ENCODE peak calls at places on chromosomes 16 and 17, in nine cellular contexts. P, T, A, Z, H, I, F, D and B are unnamed samples.

GRCh38 chr17:73232587-73233373 is 28.9 kb downstream of the CPSF4L start:
- DNase-seq in Z (peak), P (no peak), D (peak), T (no peak), I (no peak), F (peak), H (no peak), A (peak), B (no peak)

GRCh38 chr17:8210761-8211458 is 535 bp upstream of the AURKB start:
- DNase-seq in T (no peak), A (no peak), Z (no peak), D (no peak), P (no peak), I (peak), F (no peak), H (no peak), B (no peak)

GRCh38 chr16:1941162-1941923 is 1.7 kb downstream of the MSRB1 start:
- DNase-seq in A (peak), T (no peak), H (no peak), F (peak), P (no peak), Z (no peak), I (no peak), D (no peak), B (no peak)

GRCh38 chr16:67897231-67897630 is 4.2 kb downstream of the PSKH1 start:
- DNase-seq in F (no peak), I (peak), A (peak), D (no peak), Z (no peak), H (no peak), T (no peak), P (no peak), B (no peak)

GRCh38 chr16:31388535-31388934 is 4.6 kb upstream of the ITGAD start:
- DNase-seq in I (no peak), T (no peak), A (no peak), Z (no peak), P (no peak), H (no peak), F (no peak), D (no peak), B (no peak)

GRCh38 chr16:61324044-61324443 is 712.2 kb downstream of the CDH8 start:
- DNase-seq in D (no peak), Z (no peak), T (no peak), F (no peak), A (no peak), H (no peak), P (no peak), I (no peak), B (no peak)

GRCh38 chr17:29568331-29569244 is at the start of gene TP53I13:
- DNase-seq in H (peak), A (peak), D (peak), P (peak), Z (peak), I (peak), T (peak), F (peak), B (peak)

GRCh38 chr16:65071371-65072311 is 50.2 kb downstream of the CDH11 start:
- DNase-seq in F (no peak), I (peak), P (no peak), T (no peak), A (peak), Z (peak), D (peak), H (no peak), B (no peak)

GRCh38 chr16:3045758-3046505 is 429 bp upstream of the MMP25 start:
- DNase-seq in D (no peak), P (no peak), I (no peak), H (no peak), Z (no peak), T (no peak), F (peak), A (no peak), B (peak)

GRCh38 chr17:82384730-82385429 is 13.3 kb downstream of the UTS2R start:
- DNase-seq in H (no peak), D (no peak), F (no peak), T (peak), Z (peak), I (peak), P (no peak), A (no peak), B (no peak)
- TF ChIP-seq CTCF in H (no peak), D (no peak), F (no peak), T (peak), Z (peak), I (no peak), P (peak), A (no peak), B (no peak)

GRCh38 chr17:57674894-57675293 is 70.2 kb downstream of the CCDC182 start:
- DNase-seq in Z (no peak), T (no peak), H (no peak), F (no peak), A (no peak), P (no peak), D (no peak), I (no peak), B (no peak)
- TF ChIP-seq CTCF in Z (no peak), T (no peak), H (no peak), F (no peak), A (no peak), P (no peak), D (no peak), I (no peak), B (no peak)

GRCh38 chr17:75908201-75908600 is 3.5 kb upstream of the MRPL38 start:
- DNase-seq in Z (no peak), D (no peak), I (no peak), P (no peak), A (no peak), H (no peak), T (no peak), F (no peak), B (no peak)

GRCh38 chr17:75909812-75910274 is 5.2 kb upstream of the MRPL38 start:
- DNase-seq in I (peak), Z (no peak), T (no peak), D (peak), H (no peak), P (peak), F (no peak), A (no peak), B (no peak)

GRCh38 chr17:75909051-75909811 is 4.5 kb upstream of the MRPL38 start:
- DNase-seq in D (no peak), A (no peak), F (no peak), I (no peak), T (peak), H (no peak), P (peak), Z (no peak), B (no peak)

GRCh38 chr17:75913537-75914210 is 9.0 kb upstream of the MRPL38 start:
- DNase-seq in P (no peak), H (no peak), I (no peak), Z (no peak), A (no peak), F (no peak), T (no peak), D (no peak), B (no peak)

DNA sequence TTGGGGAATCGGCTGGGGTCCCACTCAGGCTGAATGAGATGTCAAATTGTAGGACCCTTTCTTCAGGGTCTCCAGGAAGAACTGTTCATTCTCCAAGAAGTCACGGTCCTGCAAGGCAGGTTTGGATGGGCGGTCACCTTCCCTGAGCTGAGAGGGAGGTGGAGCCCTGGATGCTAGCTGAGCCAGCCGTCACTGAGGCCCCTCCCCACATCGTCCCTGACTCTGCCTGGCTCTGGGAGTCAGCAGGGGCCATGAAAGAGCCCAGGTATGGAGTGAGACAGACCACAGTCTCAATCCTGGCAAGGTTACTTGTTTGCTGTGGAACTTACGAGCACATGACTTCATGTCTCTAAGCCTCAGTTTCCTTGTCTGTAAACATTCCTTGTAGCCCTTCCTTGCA is 6.0 kb upstream of the MRPL38 start:
- DNase-seq in F (no peak), T (no peak), H (no peak), A (no peak), I (no peak), D (no peak), P (no peak), Z (no peak), B (no peak)
- TF ChIP-seq CTCF in F (no peak), T (no peak), H (no peak), A (no peak), I (no peak), D (no peak), P (no peak), Z (no peak), B (no peak)

GRCh38 chr16:117381-118365 is 20.8 kb downstream of the NPRL3 start:
- DNase-seq in F (peak), H (peak), A (peak), D (peak), T (no peak), I (peak), P (peak), Z (peak), B (peak)
- TF ChIP-seq CTCF in F (peak), H (peak), A (peak), D (peak), T (peak), I (peak), P (peak), Z (peak), B (no peak)

DNA sequence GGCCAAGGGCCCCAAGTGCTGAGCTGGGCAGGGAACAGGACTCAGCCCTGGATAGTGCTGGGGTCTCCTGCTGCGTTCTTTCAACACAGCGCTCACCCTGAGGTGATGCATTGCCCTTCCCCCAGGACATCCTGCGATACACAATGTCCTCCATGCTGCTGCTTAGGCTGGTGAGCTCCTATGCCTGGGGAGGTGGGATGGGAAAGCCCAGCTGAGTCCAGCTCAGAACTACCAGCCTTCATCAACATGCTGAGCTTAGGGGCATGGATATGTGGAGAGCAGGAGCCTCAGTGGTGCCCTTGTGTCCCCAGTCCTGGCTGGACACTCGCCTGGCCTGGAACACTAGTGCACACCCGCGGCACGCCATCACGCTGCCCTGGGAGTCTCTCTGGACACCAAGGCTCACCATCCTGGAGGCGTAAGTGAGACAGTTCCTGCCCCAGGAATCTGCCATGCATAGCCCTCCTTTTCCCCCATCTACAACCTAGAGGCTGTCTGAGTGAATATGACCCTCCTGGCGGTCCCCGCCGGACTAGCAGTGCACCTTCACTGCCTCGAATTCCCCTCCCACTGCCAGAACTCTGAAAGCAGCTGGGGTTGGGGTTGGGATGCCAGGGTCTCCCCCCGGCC is 710 bp downstream of the ZACN start:
- DNase-seq in H (no peak), I (no peak), A (peak), T (no peak), F (no peak), P (no peak), D (no peak), Z (no peak), B (no peak)
- TF ChIP-seq CTCF in H (no peak), I (no peak), A (peak), T (no peak), F (no peak), P (peak), D (no peak), Z (no peak), B (no peak)

GRCh38 chr16:87958632-87959031 is 7.4 kb downstream of the BANP start:
- DNase-seq in F (no peak), Z (no peak), D (no peak), H (no peak), T (no peak), I (no peak), A (no peak), P (no peak), B (no peak)

GRCh38 chr16:87955302-87956168 is 4.3 kb downstream of the BANP start:
- DNase-seq in D (no peak), F (no peak), A (no peak), P (no peak), Z (no peak), T (no peak), H (no peak), I (peak), B (no peak)

GRCh38 chr16:87957296-87958069 is 6.2 kb downstream of the BANP start:
- DNase-seq in T (no peak), I (no peak), P (no peak), F (no peak), A (no peak), D (no peak), Z (no peak), H (no peak), B (no peak)

GRCh38 chr16:87956169-87956770 is 5.0 kb downstream of the BANP start:
- DNase-seq in Z (no peak), F (no peak), T (no peak), I (peak), D (no peak), H (peak), P (no peak), A (peak), B (peak)

GRCh38 chr16:87956771-87957279 is 5.6 kb downstream of the BANP start:
- DNase-seq in H (peak), Z (no peak), A (peak), P (peak), T (no peak), F (no peak), I (peak), D (no peak), B (no peak)
- TF ChIP-seq CTCF in H (no peak), Z (peak), A (peak), P (peak), T (peak), F (no peak), I (peak), D (no peak), B (no peak)

DNA sequence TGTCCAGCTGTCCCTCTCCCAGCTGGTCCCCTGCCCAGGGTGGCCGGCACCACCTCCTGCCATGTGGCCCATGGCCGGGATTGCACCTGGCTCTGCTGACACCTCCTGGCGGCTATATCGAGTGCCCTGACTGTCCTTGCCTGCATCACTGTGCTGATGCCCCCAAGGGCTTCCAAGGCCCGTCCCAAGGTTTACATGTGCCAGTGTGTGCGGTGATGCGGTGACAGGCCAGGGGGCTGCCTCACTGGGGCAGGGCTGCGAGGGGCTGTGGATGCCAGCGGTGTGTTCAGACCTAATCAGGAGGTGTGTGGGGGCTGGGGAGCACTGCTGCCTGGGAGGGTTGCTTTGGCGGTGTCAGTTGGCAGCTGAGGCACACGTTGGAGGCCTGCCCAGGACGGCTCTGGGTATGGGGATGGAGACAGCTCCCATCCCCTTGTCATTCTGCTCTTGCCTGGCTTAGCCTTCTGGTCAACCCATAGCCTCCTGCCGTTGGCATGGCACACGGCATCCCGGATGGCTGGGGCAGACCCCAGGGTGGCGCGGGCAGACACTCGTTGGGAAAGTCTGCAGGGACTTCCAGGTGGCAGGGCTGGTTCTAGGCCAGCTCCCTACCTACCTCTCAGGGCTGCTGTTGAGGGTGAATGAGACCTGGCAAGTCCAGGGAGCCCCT is 5.5 kb downstream of the MAP2K3 start:
- DNase-seq in P (no peak), F (no peak), T (no peak), A (no peak), I (no peak), H (no peak), D (no peak), Z (no peak), B (no peak)
- TF ChIP-seq CTCF in P (no peak), F (no peak), T (peak), A (no peak), I (no peak), H (no peak), D (no peak), Z (no peak), B (no peak)

GRCh38 chr16:57096793-57097192 is 4.4 kb downstream of the CPNE2 start:
- DNase-seq in T (no peak), D (no peak), H (no peak), A (no peak), P (no peak), F (no peak), I (no peak), Z (no peak), B (no peak)
- TF ChIP-seq CTCF in T (no peak), D (no peak), H (no peak), A (no peak), P (no peak), F (no peak), I (no peak), Z (no peak), B (no peak)

GRCh38 chr16:11233727-11234376 is 22.2 kb downstream of the SOCS1 start:
- DNase-seq in D (no peak), A (no peak), I (no peak), F (no peak), T (no peak), P (no peak), H (peak), Z (no peak), B (no peak)

GRCh38 chr16:11234884-11235702 is 20.9 kb downstream of the SOCS1 start:
- DNase-seq in A (peak), P (no peak), H (no peak), D (no peak), Z (no peak), I (no peak), T (no peak), F (no peak), B (no peak)

GRCh38 chr16:11236441-11236840 is 19.6 kb downstream of the SOCS1 start:
- DNase-seq in A (no peak), H (no peak), Z (no peak), I (no peak), F (no peak), D (no peak), P (no peak), T (no peak), B (no peak)

GRCh38 chr16:11236855-11237254 is 19.1 kb downstream of the SOCS1 start:
- DNase-seq in T (no peak), H (no peak), F (no peak), P (no peak), A (peak), D (no peak), I (no peak), Z (no peak), B (no peak)

DNA sequence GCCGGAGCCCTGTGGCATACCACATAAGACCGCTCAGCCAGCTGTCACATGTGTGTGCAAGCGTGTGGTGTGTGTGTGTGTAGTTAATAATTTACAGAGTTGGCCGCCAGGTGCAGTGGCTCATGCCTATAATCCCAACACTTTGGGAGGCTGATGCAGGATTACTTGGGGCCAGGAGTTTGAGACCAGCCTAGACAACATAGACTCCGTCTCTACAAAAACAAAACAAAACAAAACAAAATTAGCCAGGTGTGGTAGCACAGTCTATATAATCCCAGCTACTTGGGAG is 20.4 kb downstream of the SOCS1 start:
- DNase-seq in A (no peak), H (no peak), F (no peak), I (no peak), T (no peak), P (no peak), Z (no peak), D (no peak), B (no peak)
- TF ChIP-seq CTCF in A (no peak), H (no peak), F (no peak), I (no peak), T (no peak), P (no peak), Z (no peak), D (no peak), B (no peak)

GRCh38 chr16:12392585-12393089 is 411.1 kb downstream of the CPPED1 start:
- DNase-seq in F (no peak), Z (no peak), D (peak), I (peak), P (no peak), A (peak), T (no peak), H (no peak), B (no peak)
- TF ChIP-seq CTCF in F (no peak), Z (peak), D (peak), I (peak), P (no peak), A (no peak), T (no peak), H (no peak), B (no peak)